ENCODE peak calls at places on chromosome 2, in seven cellular contexts. One of them, this sample, is unnamed.

GRCh38 chr2:203893386-203893785 is 25.8 kb downstream of the CTLA4 start:
- DNase-seq in CD8-positive, alpha-beta T cell: no peak
- DNase-seq in left lung: no peak
- DNase-seq in lung: no peak
- DNase-seq in brain microvascular endothelial cell: no peak
- DNase-seq in naive thymus-derived CD4-positive, alpha-beta T cell: no peak
- DNase-seq in psoas muscle: peak; percentile 25
- DNase-seq in this sample: no peak

GRCh38 chr2:239022437-239023260 is 174.8 kb downstream of the TWIST2 start:
- DNase-seq in brain microvascular endothelial cell: no peak
- DNase-seq in left lung: peak; percentile 12
- DNase-seq in naive thymus-derived CD4-positive, alpha-beta T cell: no peak
- DNase-seq in CD8-positive, alpha-beta T cell: no peak
- DNase-seq in psoas muscle: no peak
- DNase-seq in lung: no peak
- DNase-seq in this sample: no peak

GRCh38 chr2:64861338-64862000 is 127.7 kb upstream of the SLC1A4 start:
- DNase-seq in left lung: no peak
- DNase-seq in naive thymus-derived CD4-positive, alpha-beta T cell: no peak
- DNase-seq in brain microvascular endothelial cell: no peak
- DNase-seq in psoas muscle: no peak
- DNase-seq in CD8-positive, alpha-beta T cell: no peak
- DNase-seq in lung: no peak
- DNase-seq in this sample: no peak

GRCh38 chr2:1770566-1771380 is 26.5 kb upstream of the PXDN start:
- DNase-seq in psoas muscle: no peak
- DNase-seq in lung: no peak
- DNase-seq in left lung: no peak
- DNase-seq in naive thymus-derived CD4-positive, alpha-beta T cell: no peak
- DNase-seq in brain microvascular endothelial cell: no peak
- DNase-seq in CD8-positive, alpha-beta T cell: no peak
- DNase-seq in this sample: no peak

GRCh38 chr2:120793682-120794403 is 58.2 kb downstream of the GLI2 start:
- DNase-seq in CD8-positive, alpha-beta T cell: no peak
- DNase-seq in left lung: no peak
- DNase-seq in psoas muscle: peak; percentile 49
- DNase-seq in lung: no peak
- DNase-seq in brain microvascular endothelial cell: no peak
- DNase-seq in naive thymus-derived CD4-positive, alpha-beta T cell: no peak
- DNase-seq in this sample: no peak

GRCh38 chr2:10497797-10498251 is 49.7 kb upstream of the ODC1 start:
- DNase-seq in psoas muscle: peak; percentile 84
- DNase-seq in naive thymus-derived CD4-positive, alpha-beta T cell: no peak
- DNase-seq in CD8-positive, alpha-beta T cell: peak; percentile 41
- DNase-seq in brain microvascular endothelial cell: peak; percentile 51
- DNase-seq in lung: no peak
- DNase-seq in left lung: no peak
- DNase-seq in this sample: no peak

GRCh38 chr2:36397728-36398413 is 42.3 kb downstream of the CRIM1 start:
- DNase-seq in CD8-positive, alpha-beta T cell: no peak
- DNase-seq in naive thymus-derived CD4-positive, alpha-beta T cell: no peak
- DNase-seq in psoas muscle: no peak
- DNase-seq in brain microvascular endothelial cell: no peak
- DNase-seq in lung: no peak
- DNase-seq in left lung: no peak
- DNase-seq in this sample: no peak

GRCh38 chr2:18752667-18753422 is 163.5 kb upstream of the NT5C1B start:
- DNase-seq in brain microvascular endothelial cell: no peak
- DNase-seq in lung: no peak
- DNase-seq in left lung: no peak
- DNase-seq in psoas muscle: no peak
- DNase-seq in naive thymus-derived CD4-positive, alpha-beta T cell: no peak
- DNase-seq in CD8-positive, alpha-beta T cell: no peak
- DNase-seq in this sample: no peak

GRCh38 chr2:10285578-10286198 is 17.0 kb upstream of the HPCAL1 start:
- DNase-seq in naive thymus-derived CD4-positive, alpha-beta T cell: no peak
- DNase-seq in CD8-positive, alpha-beta T cell: no peak
- DNase-seq in left lung: peak; percentile 90
- DNase-seq in psoas muscle: peak; percentile 82
- DNase-seq in lung: peak; percentile 75
- DNase-seq in brain microvascular endothelial cell: no peak
- DNase-seq in this sample: no peak

GRCh38 chr2:110979834-110980612 is 140.7 kb upstream of the BCL2L11 start:
- DNase-seq in psoas muscle: no peak
- DNase-seq in naive thymus-derived CD4-positive, alpha-beta T cell: no peak
- DNase-seq in brain microvascular endothelial cell: no peak
- DNase-seq in CD8-positive, alpha-beta T cell: no peak
- DNase-seq in left lung: no peak
- DNase-seq in lung: no peak
- DNase-seq in this sample: no peak

GRCh38 chr2:225274751-225275150 is 124.8 kb upstream of the NYAP2 start:
- DNase-seq in lung: no peak
- DNase-seq in CD8-positive, alpha-beta T cell: no peak
- DNase-seq in psoas muscle: no peak
- DNase-seq in left lung: no peak
- DNase-seq in naive thymus-derived CD4-positive, alpha-beta T cell: no peak
- DNase-seq in brain microvascular endothelial cell: peak; percentile 4
- DNase-seq in this sample: peak; percentile 15

GRCh38 chr2:79512442-79513401 is at the start of gene CTNNA2:
- DNase-seq in lung: no peak
- DNase-seq in CD8-positive, alpha-beta T cell: no peak
- DNase-seq in brain microvascular endothelial cell: no peak
- DNase-seq in psoas muscle: peak; percentile 32
- DNase-seq in naive thymus-derived CD4-positive, alpha-beta T cell: no peak
- DNase-seq in left lung: no peak
- DNase-seq in this sample: no peak

GRCh38 chr2:105369777-105370690 is 28.8 kb downstream of the FHL2 start:
- DNase-seq in psoas muscle: peak; percentile 85
- DNase-seq in CD8-positive, alpha-beta T cell: peak; percentile 77
- DNase-seq in naive thymus-derived CD4-positive, alpha-beta T cell: peak; percentile 85
- DNase-seq in left lung: peak; percentile 81
- DNase-seq in lung: peak; percentile 85
- DNase-seq in brain microvascular endothelial cell: peak; percentile 81
- DNase-seq in this sample: peak; percentile 63

GRCh38 chr2:69248232-69248631 is 138.8 kb downstream of the GFPT1 start:
- DNase-seq in naive thymus-derived CD4-positive, alpha-beta T cell: no peak
- DNase-seq in psoas muscle: no peak
- DNase-seq in lung: no peak
- DNase-seq in left lung: no peak
- DNase-seq in CD8-positive, alpha-beta T cell: no peak
- DNase-seq in brain microvascular endothelial cell: no peak
- DNase-seq in this sample: no peak

GRCh38 chr2:213235741-213236140 is 48.5 kb upstream of the SPAG16 start:
- DNase-seq in lung: no peak
- DNase-seq in brain microvascular endothelial cell: no peak
- DNase-seq in psoas muscle: no peak
- DNase-seq in naive thymus-derived CD4-positive, alpha-beta T cell: no peak
- DNase-seq in CD8-positive, alpha-beta T cell: no peak
- DNase-seq in left lung: no peak
- DNase-seq in this sample: no peak

GRCh38 chr2:213231966-213232365 is 52.3 kb upstream of the SPAG16 start:
- DNase-seq in CD8-positive, alpha-beta T cell: no peak
- DNase-seq in left lung: no peak
- DNase-seq in lung: no peak
- DNase-seq in psoas muscle: no peak
- DNase-seq in naive thymus-derived CD4-positive, alpha-beta T cell: no peak
- DNase-seq in brain microvascular endothelial cell: no peak
- DNase-seq in this sample: no peak

GRCh38 chr2:213233438-213234330 is 50.6 kb upstream of the SPAG16 start:
- DNase-seq in brain microvascular endothelial cell: no peak
- DNase-seq in naive thymus-derived CD4-positive, alpha-beta T cell: no peak
- DNase-seq in CD8-positive, alpha-beta T cell: no peak
- DNase-seq in lung: no peak
- DNase-seq in psoas muscle: no peak
- DNase-seq in left lung: no peak
- DNase-seq in this sample: no peak

GRCh38 chr2:213234641-213235040 is 49.6 kb upstream of the SPAG16 start:
- DNase-seq in CD8-positive, alpha-beta T cell: no peak
- DNase-seq in naive thymus-derived CD4-positive, alpha-beta T cell: no peak
- DNase-seq in lung: no peak
- DNase-seq in psoas muscle: no peak
- DNase-seq in brain microvascular endothelial cell: no peak
- DNase-seq in left lung: no peak
- DNase-seq in this sample: no peak

GRCh38 chr2:213232649-213233437 is 51.4 kb upstream of the SPAG16 start:
- DNase-seq in left lung: no peak
- DNase-seq in naive thymus-derived CD4-positive, alpha-beta T cell: peak; percentile 6
- DNase-seq in CD8-positive, alpha-beta T cell: peak; percentile 21
- DNase-seq in lung: no peak
- DNase-seq in psoas muscle: no peak
- DNase-seq in brain microvascular endothelial cell: peak; percentile 53
- DNase-seq in this sample: no peak
- H3K4me3 ChIP-seq in left lung: no peak overlapping the region
- H3K4me3 ChIP-seq in naive thymus-derived CD4-positive, alpha-beta T cell: no peak overlapping the region
- H3K4me3 ChIP-seq in CD8-positive, alpha-beta T cell: no peak overlapping the region
- H3K4me3 ChIP-seq in lung: no peak overlapping the region
- H3K4me3 ChIP-seq in psoas muscle: no peak overlapping the region
- H3K4me3 ChIP-seq in brain microvascular endothelial cell: no peak overlapping the region
- H3K4me3 ChIP-seq in this sample: no peak overlapping the region

GRCh38 chr2:233416706-233417105 is 62.4 kb downstream of the DGKD start:
- DNase-seq in left lung: no peak
- DNase-seq in naive thymus-derived CD4-positive, alpha-beta T cell: no peak
- DNase-seq in brain microvascular endothelial cell: no peak
- DNase-seq in CD8-positive, alpha-beta T cell: no peak
- DNase-seq in lung: no peak
- DNase-seq in psoas muscle: no peak
- DNase-seq in this sample: no peak

GRCh38 chr2:233416199-233416598 is 61.9 kb downstream of the DGKD start:
- DNase-seq in lung: no peak
- DNase-seq in CD8-positive, alpha-beta T cell: no peak
- DNase-seq in brain microvascular endothelial cell: no peak
- DNase-seq in left lung: no peak
- DNase-seq in psoas muscle: no peak
- DNase-seq in naive thymus-derived CD4-positive, alpha-beta T cell: no peak
- DNase-seq in this sample: no peak

GRCh38 chr2:233418052-233418760 is 63.9 kb downstream of the DGKD start:
- DNase-seq in lung: no peak
- DNase-seq in CD8-positive, alpha-beta T cell: no peak
- DNase-seq in brain microvascular endothelial cell: no peak
- DNase-seq in left lung: no peak
- DNase-seq in naive thymus-derived CD4-positive, alpha-beta T cell: no peak
- DNase-seq in psoas muscle: no peak
- DNase-seq in this sample: no peak

GRCh38 chr2:233418761-233419625 is 64.7 kb downstream of the DGKD start:
- DNase-seq in CD8-positive, alpha-beta T cell: peak; percentile 36
- DNase-seq in naive thymus-derived CD4-positive, alpha-beta T cell: no peak
- DNase-seq in left lung: no peak
- DNase-seq in brain microvascular endothelial cell: peak; percentile 60
- DNase-seq in psoas muscle: peak; percentile 75
- DNase-seq in lung: no peak
- DNase-seq in this sample: no peak

GRCh38 chr2:233417282-233417681 is 63.0 kb downstream of the DGKD start:
- DNase-seq in brain microvascular endothelial cell: no peak
- DNase-seq in CD8-positive, alpha-beta T cell: no peak
- DNase-seq in psoas muscle: no peak
- DNase-seq in naive thymus-derived CD4-positive, alpha-beta T cell: no peak
- DNase-seq in lung: no peak
- DNase-seq in left lung: no peak
- DNase-seq in this sample: no peak
- H3K4me3 ChIP-seq in brain microvascular endothelial cell: no peak overlapping the region
- H3K4me3 ChIP-seq in CD8-positive, alpha-beta T cell: no peak overlapping the region
- H3K4me3 ChIP-seq in psoas muscle: no peak overlapping the region
- H3K4me3 ChIP-seq in naive thymus-derived CD4-positive, alpha-beta T cell: no peak overlapping the region
- H3K4me3 ChIP-seq in lung: no peak overlapping the region
- H3K4me3 ChIP-seq in left lung: no peak overlapping the region
- H3K4me3 ChIP-seq in this sample: no peak overlapping the region

DNA sequence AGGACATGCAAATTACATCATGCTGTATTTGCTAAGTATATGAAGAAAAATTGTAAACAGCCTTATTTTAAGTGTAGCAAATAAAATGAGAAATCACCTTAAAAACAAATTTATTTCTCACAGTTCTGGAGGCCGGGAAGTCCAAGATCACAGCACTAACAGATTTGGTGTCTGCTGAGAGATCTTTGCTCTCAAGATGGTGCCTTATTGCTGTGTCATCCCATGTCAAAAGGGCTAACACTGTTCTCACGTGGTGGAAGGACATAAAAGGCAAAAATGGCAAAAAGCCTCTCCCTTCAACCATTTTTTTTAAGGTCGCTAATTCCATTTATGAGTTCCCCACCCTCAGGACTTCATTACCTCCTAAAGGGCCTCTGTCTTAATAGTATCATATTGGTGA is 12.1 kb downstream of the XRCC5 start:
- DNase-seq in lung: no peak
- DNase-seq in CD8-positive, alpha-beta T cell: no peak
- DNase-seq in psoas muscle: no peak
- DNase-seq in naive thymus-derived CD4-positive, alpha-beta T cell: no peak
- DNase-seq in left lung: no peak
- DNase-seq in brain microvascular endothelial cell: no peak
- DNase-seq in this sample: no peak
- H3K4me3 ChIP-seq in lung: no peak overlapping the region
- H3K4me3 ChIP-seq in CD8-positive, alpha-beta T cell: no peak overlapping the region
- H3K4me3 ChIP-seq in psoas muscle: no peak overlapping the region
- H3K4me3 ChIP-seq in naive thymus-derived CD4-positive, alpha-beta T cell: no peak overlapping the region
- H3K4me3 ChIP-seq in left lung: no peak overlapping the region
- H3K4me3 ChIP-seq in brain microvascular endothelial cell: no peak overlapping the region
- H3K4me3 ChIP-seq in this sample: no peak overlapping the region

DNA sequence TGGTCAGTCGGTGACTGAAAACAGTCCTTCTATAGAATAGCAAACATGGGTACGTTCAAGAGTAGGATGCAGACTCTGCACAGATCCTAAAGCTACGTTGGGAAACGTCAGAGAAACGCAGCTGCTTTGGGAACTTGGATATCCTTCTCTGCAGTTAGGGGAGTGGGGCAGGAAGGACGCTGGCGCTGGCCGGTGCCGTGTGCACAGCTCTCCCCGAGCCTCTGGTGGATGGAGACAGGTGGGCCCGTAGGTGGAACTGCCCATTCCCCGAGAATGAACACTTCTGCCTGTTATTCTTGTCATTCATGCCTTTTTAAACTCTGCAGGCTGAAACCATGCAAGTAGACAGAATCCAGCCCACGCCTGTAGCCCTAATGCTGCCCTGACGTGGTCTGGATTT is 91.7 kb upstream of the MBOAT2 start:
- DNase-seq in brain microvascular endothelial cell: no peak
- DNase-seq in lung: no peak
- DNase-seq in left lung: no peak
- DNase-seq in CD8-positive, alpha-beta T cell: no peak
- DNase-seq in psoas muscle: no peak
- DNase-seq in naive thymus-derived CD4-positive, alpha-beta T cell: no peak
- DNase-seq in this sample: no peak
- H3K4me3 ChIP-seq in brain microvascular endothelial cell: no peak overlapping the region
- H3K4me3 ChIP-seq in lung: no peak overlapping the region
- H3K4me3 ChIP-seq in left lung: no peak overlapping the region
- H3K4me3 ChIP-seq in CD8-positive, alpha-beta T cell: no peak overlapping the region
- H3K4me3 ChIP-seq in psoas muscle: no peak overlapping the region
- H3K4me3 ChIP-seq in naive thymus-derived CD4-positive, alpha-beta T cell: no peak overlapping the region
- H3K4me3 ChIP-seq in this sample: no peak overlapping the region

DNA sequence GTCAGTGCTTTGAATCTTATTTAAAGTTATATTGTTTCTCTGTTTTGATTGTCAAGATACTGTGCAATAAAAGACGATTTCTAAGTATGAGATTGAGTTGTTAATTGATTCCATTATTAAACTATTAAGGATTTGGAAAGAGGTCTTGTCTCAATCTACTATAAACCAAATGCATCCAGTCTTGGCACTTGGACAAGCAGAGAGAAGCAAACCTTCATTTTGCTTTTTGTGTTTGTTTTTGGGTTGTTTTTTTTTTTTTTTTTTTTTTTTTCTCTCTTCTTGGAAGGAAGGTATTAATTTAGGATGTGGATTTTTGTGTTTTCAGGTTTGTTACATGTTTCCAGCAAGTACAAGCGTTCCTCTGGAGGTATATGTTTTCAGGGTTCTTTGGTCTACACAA is 1.6 kb downstream of the PRKCE start:
- DNase-seq in left lung: no peak
- DNase-seq in CD8-positive, alpha-beta T cell: no peak
- DNase-seq in naive thymus-derived CD4-positive, alpha-beta T cell: no peak
- DNase-seq in psoas muscle: no peak
- DNase-seq in brain microvascular endothelial cell: no peak
- DNase-seq in lung: no peak
- DNase-seq in this sample: no peak
- H3K4me3 ChIP-seq in left lung: peak overlapping the region; percentile 74
- H3K4me3 ChIP-seq in CD8-positive, alpha-beta T cell: no peak overlapping the region
- H3K4me3 ChIP-seq in naive thymus-derived CD4-positive, alpha-beta T cell: peak overlapping the region; percentile 83
- H3K4me3 ChIP-seq in psoas muscle: peak overlapping the region; percentile 94
- H3K4me3 ChIP-seq in brain microvascular endothelial cell: no peak overlapping the region
- H3K4me3 ChIP-seq in lung: peak overlapping the region; percentile 81
- H3K4me3 ChIP-seq in this sample: peak overlapping the region; percentile 78

This sample was measured in AG04450.